ENCODE peak calls at places on chromosomes 5 and 9, in seven cellular contexts. D, A, G, N, S, O and T are unnamed samples.

GRCh38 chr9:99447951-99448350 is 225.9 kb downstream of the SEC61B start:
- DNase-seq in D (no peak), A (no peak), G (no peak), N (no peak), S (no peak), O (no peak), T (no peak)

GRCh38 chr5:149267241-149267973 is 4.3 kb upstream of the AFAP1L1 start:
- DNase-seq in D (no peak), A (no peak), G (no peak), N (no peak), S (no peak), O (no peak), T (no peak)

GRCh38 chr5:77644443-77645157 is 6.1 kb upstream of the OTP start:
- DNase-seq in D (no peak), A (no peak), G (no peak), N (no peak), S (no peak), O (no peak), T (no peak)

GRCh38 chr5:43007911-43008368 is 32.2 kb downstream of the ANXA2R start:
- DNase-seq in D (peak; percentile 85), A (peak; percentile 86), G (peak; percentile 71), N (peak; percentile 39), S (peak; percentile 61), O (peak; percentile 85), T (peak; percentile 88)

GRCh38 chr5:65111961-65112658 is 343.4 kb downstream of the CWC27 start:
- DNase-seq in D (no peak), A (no peak), G (no peak), N (no peak), S (peak; percentile 62), O (no peak), T (no peak)

GRCh38 chr5:108753331-108753730 is 5.6 kb downstream of the FER start:
- DNase-seq in D (no peak), A (no peak), G (no peak), N (no peak), S (no peak), O (peak; percentile 57), T (no peak)

GRCh38 chr9:72996684-72997314 is 43.9 kb upstream of the ALDH1A1 start:
- DNase-seq in D (peak; percentile 33), A (no peak), G (no peak), N (no peak), S (no peak), O (no peak), T (peak; percentile 47)

GRCh38 chr5:96431376-96432244 is 1.4 kb downstream of the PCSK1 start:
- DNase-seq in D (peak; percentile 78), A (no peak), G (no peak), N (no peak), S (no peak), O (peak; percentile 79), T (no peak)

GRCh38 chr9:81789751-81790150 is 100.4 kb upstream of the TLE1 start:
- DNase-seq in D (peak; percentile 23), A (no peak), G (no peak), N (no peak), S (no peak), O (peak; percentile 60), T (no peak)

GRCh38 chr9:98185611-98186171 is 6.7 kb downstream of the CORO2A start:
- DNase-seq in D (no peak), A (no peak), G (no peak), N (no peak), S (no peak), O (peak; percentile 28), T (no peak)

GRCh38 chr9:81389569-81389993 is 299.8 kb downstream of the TLE1 start:
- DNase-seq in D (peak; percentile 97), A (no peak), G (no peak), N (no peak), S (no peak), O (peak; percentile 99), T (peak; percentile 98)

GRCh38 chr5:82365744-82366228 is 87.6 kb upstream of the RPS23 start:
- DNase-seq in D (peak; percentile 71), A (no peak), G (no peak), N (no peak), S (peak; percentile 72), O (peak; percentile 92), T (no peak)

GRCh38 chr5:112923148-112923917 is 1.3 kb upstream of the REEP5 start:
- DNase-seq in D (no peak), A (peak; percentile 49), G (no peak), N (peak; percentile 8), S (no peak), O (no peak), T (no peak)

GRCh38 chr9:1353291-1353690 is 303.1 kb downstream of the DMRT2 start:
- DNase-seq in D (no peak), A (no peak), G (no peak), N (no peak), S (no peak), O (no peak), T (no peak)

GRCh38 chr5:30959238-30959637 is 234.2 kb upstream of the CDH6 start:
- DNase-seq in D (no peak), A (no peak), G (no peak), N (no peak), S (no peak), O (peak; percentile 12), T (no peak)

GRCh38 chr5:8184455-8185063 is 315.6 kb downstream of the MTRR start:
- DNase-seq in D (peak; percentile 6), A (no peak), G (no peak), N (peak; percentile 20), S (no peak), O (peak; percentile 17), T (no peak)

GRCh38 chr5:112685929-112686328 is 51.8 kb upstream of the APC start:
- DNase-seq in D (no peak), A (no peak), G (no peak), N (no peak), S (no peak), O (peak; percentile 26), T (no peak)

GRCh38 chr9:92671323-92671722 is 1.4 kb upstream of the IPPK start:
- DNase-seq in D (peak; percentile 84), A (no peak), G (no peak), N (no peak), S (peak; percentile 52), O (peak; percentile 95), T (peak; percentile 70)